ENCODE peak calls at places on chromosomes 7 and 10, in five cellular contexts. R is AG20443; A is stimulated activated CD4-positive, alpha-beta T cell treated with anti-CD3 and anti-CD28 coated beads, Interleukin-4, amount 100 ng/mL, for 4 hours; B is cardiac muscle cell; E is skeletal muscle cell. F is an unnamed sample.

GRCh38 chr7:2165610-2166594 is 66.8 kb downstream of the MAD1L1 start:
- DNase-seq in R (no peak), B (no peak), E (no peak), A (no peak), F (no peak)

GRCh38 chr7:25662881-25663588 is 434.7 kb upstream of the NPVF start:
- DNase-seq in A (no peak), R (no peak), E (no peak), B (no peak), F (no peak)

GRCh38 chr10:6602700-6603084 is 22.6 kb upstream of the PRKCQ start:
- DNase-seq in E (no peak), A (no peak), B (no peak), R (no peak), F (no peak)

GRCh38 chr10:101879456-101880189 is 36.0 kb upstream of the KCNIP2 start:
- DNase-seq in B (no peak), A (no peak), E (no peak), R (no peak), F (no peak)

GRCh38 chr10:34290412-34291082 is 524.5 kb downstream of the PARD3 start:
- DNase-seq in B (no peak), E (peak), R (peak), A (no peak), F (no peak)

GRCh38 chr7:43535031-43535451 is 47.9 kb upstream of the STK17A start:
- DNase-seq in A (no peak), B (no peak), E (peak), R (no peak), F (no peak)

GRCh38 chr10:22683995-22684305 is 30.4 kb downstream of the PIP4K2A start:
- DNase-seq in B (no peak), A (no peak), E (no peak), R (peak), F (no peak)

GRCh38 chr7:22426463-22427121 is 69.6 kb upstream of the RAPGEF5 start:
- DNase-seq in B (no peak), R (no peak), A (no peak), E (no peak), F (no peak)

GRCh38 chr7:2299131-2299829 is 15.0 kb downstream of the SNX8 start:
- DNase-seq in A (peak), B (no peak), E (peak), R (peak), F (no peak)

GRCh38 chr10:100653957-100654834 is 91.2 kb upstream of the PAX2 start:
- DNase-seq in B (peak), E (no peak), A (peak), R (peak), F (no peak)

GRCh38 chr10:132058793-132059759 is 6.7 kb upstream of the JAKMIP3 start:
- DNase-seq in A (no peak), R (no peak), E (no peak), B (no peak), F (no peak)

GRCh38 chr7:66306243-66306642 is 101.1 kb downstream of the TPST1 start:
- DNase-seq in B (no peak), A (no peak), E (no peak), R (no peak), F (no peak)

GRCh38 chr7:138625084-138625848 is 75.9 kb downstream of the SVOPL start:
- DNase-seq in E (no peak), B (no peak), R (no peak), A (no peak), F (no peak)

GRCh38 chr10:52499281-52499680 is 185.2 kb downstream of the DKK1 start:
- DNase-seq in E (no peak), A (no peak), B (no peak), R (no peak), F (no peak)

GRCh38 chr10:50216894-50217293 is 34.4 kb downstream of the ASAH2 start:
- DNase-seq in A (no peak), E (peak), B (no peak), R (peak), F (peak)

GRCh38 chr10:119428789-119429188 is 113.7 kb downstream of the RGS10 start:
- DNase-seq in A (no peak), B (no peak), R (no peak), E (no peak), F (no peak)

GRCh38 chr7:47534322-47535032 is 47.4 kb downstream of the TNS3 start:
- DNase-seq in E (no peak), A (no peak), B (no peak), R (no peak), F (no peak)

GRCh38 chr10:30027057-30028005 is 32.1 kb downstream of the JCAD start:
- DNase-seq in B (no peak), R (no peak), E (no peak), A (peak), F (no peak)

GRCh38 chr7:64611717-64612116 is 48.8 kb upstream of the ZNF680 start:
- DNase-seq in B (no peak), R (no peak), A (no peak), E (no peak), F (no peak)

GRCh38 chr10:26491276-26491675 is 53.1 kb downstream of the APBB1IP start:
- DNase-seq in R (no peak), B (no peak), A (no peak), E (no peak), F (no peak)

GRCh38 chr7:12619461-12620069 is 49.0 kb downstream of the SCIN start:
- DNase-seq in B (no peak), A (no peak), E (no peak), R (no peak), F (no peak)

GRCh38 chr7:153185936-153186335 is 426.4 kb downstream of the ACTR3B start:
- DNase-seq in R (no peak), E (no peak), A (no peak), B (no peak), F (no peak)

GRCh38 chr10:65328486-65328885 is 1597.3 kb upstream of the LRRTM3 start:
- DNase-seq in A (no peak), R (no peak), B (no peak), E (no peak), F (no peak)

GRCh38 chr7:31335161-31335888 is 5.2 kb downstream of the NEUROD6 start:
- DNase-seq in A (no peak), E (no peak), R (no peak), B (no peak), F (no peak)

GRCh38 chr10:122342293-122343134 is 32.0 kb upstream of the PLEKHA1 start:
- DNase-seq in R (peak), B (peak), A (peak), E (no peak), F (no peak)

GRCh38 chr10:15369642-15370211 is 1.4 kb downstream of the FAM171A1 start:
- DNase-seq in E (no peak), B (peak), A (no peak), R (peak), F (no peak)

GRCh38 chr7:108770981-108771728 is 201.5 kb downstream of the DNAJB9 start:
- DNase-seq in E (no peak), R (no peak), B (peak), A (no peak), F (no peak)

GRCh38 chr7:114944742-114945625 is 23.1 kb downstream of the MDFIC start:
- DNase-seq in R (peak), B (no peak), A (no peak), E (peak), F (no peak)

GRCh38 chr7:129969881-129970446 is 17.2 kb upstream of the UBE2H start:
- DNase-seq in E (no peak), A (no peak), B (no peak), R (peak), F (no peak)

GRCh38 chr10:44374155-44374554 is 10.7 kb downstream of the CXCL12 start:
- DNase-seq in R (no peak), A (no peak), E (no peak), B (no peak), F (no peak)

GRCh38 chr10:125002423-125003145 is 60.7 kb downstream of the ZRANB1 start:
- DNase-seq in R (no peak), B (no peak), A (no peak), E (no peak), F (no peak)

GRCh38 chr10:32985781-32986350 is 27.8 kb upstream of the ITGB1 start:
- DNase-seq in E (peak), R (peak), A (no peak), B (no peak), F (no peak)

GRCh38 chr7:73896454-73896853 is 35.5 kb downstream of the TMEM270 start:
- DNase-seq in A (no peak), B (no peak), E (no peak), R (no peak), F (no peak)

GRCh38 chr7:141674201-141674671 is 27.7 kb downstream of the DENND11 start:
- DNase-seq in E (no peak), A (no peak), R (no peak), B (no peak), F (no peak)

GRCh38 chr10:122013311-122013780 is 24.4 kb downstream of the TACC2 start:
- DNase-seq in B (no peak), R (no peak), A (no peak), E (no peak), F (no peak)

GRCh38 chr10:99654791-99655190 is 4.5 kb upstream of the ENTPD7 start:
- DNase-seq in R (no peak), A (no peak), B (no peak), E (no peak), F (no peak)

F was measured in NCI-H2107.